ENCODE peak calls at places on chromosomes 11 and 22, in nine cellular contexts. M is cardiac muscle cell, I is right lobe of liver, U is neural progenitor cell, S is AG10803, L is fibroblast of the aortic adventitia, E is foreskin fibroblast, T is sigmoid colon, X is glutamatergic neuron. K is an unnamed sample.

GRCh38 chr11:85680897-85681296 is 5.1 kb downstream of the CCDC89 start:
- DNase-seq in X (no peak), E (no peak), S (no peak), M (no peak), T (no peak), L (no peak), U (no peak), I (no peak), K (no peak)

GRCh38 chr11:73334244-73335203 is 26.4 kb downstream of the ARHGEF17 start:
- DNase-seq in X (no peak), M (peak; percentile 90), I (peak; percentile 81), T (peak; percentile 97), L (peak; percentile 83), S (peak; percentile 79), U (peak; percentile 39), E (peak; percentile 85), K (no peak)

GRCh38 chr11:130315354-130315970 is 745 bp upstream of the ZBTB44 start:
- DNase-seq in S (no peak), L (no peak), U (peak; percentile 34), X (peak; percentile 32), M (peak; percentile 10), T (peak; percentile 70), E (no peak), I (peak; percentile 38), K (no peak)

GRCh38 chr11:127133061-127133460 is 132.5 kb upstream of the KIRREL3 start:
- DNase-seq in S (no peak), L (no peak), X (no peak), T (no peak), U (no peak), E (no peak), M (no peak), I (no peak), K (no peak)

GRCh38 chr11:86218125-86219081 is 26.1 kb upstream of the EED start:
- DNase-seq in I (peak; percentile 56), X (peak; percentile 63), U (peak; percentile 78), M (peak; percentile 83), E (peak; percentile 58), S (peak; percentile 68), L (peak; percentile 87), T (peak; percentile 77), K (no peak)

GRCh38 chr11:65777821-65778361 is 2.9 kb downstream of the AP5B1 start:
- DNase-seq in L (no peak), T (peak; percentile 57), S (no peak), I (no peak), X (no peak), M (no peak), U (no peak), E (no peak), K (no peak)

GRCh38 chr11:34891611-34892010 is 24.6 kb downstream of the APIP start:
- DNase-seq in T (no peak), L (no peak), I (no peak), M (no peak), S (no peak), E (no peak), X (no peak), U (no peak), K (no peak)

GRCh38 chr22:46462726-46463371 is 74.6 kb downstream of the CELSR1 start:
- DNase-seq in E (peak; percentile 28), I (no peak), L (no peak), M (peak; percentile 31), X (no peak), T (no peak), U (no peak), S (peak; percentile 54), K (no peak)

GRCh38 chr11:73257342-73258103 is 14.6 kb upstream of the P2RY6 start:
- DNase-seq in S (peak; percentile 97), I (no peak), X (no peak), E (peak; percentile 90), L (peak; percentile 95), T (peak; percentile 57), M (peak; percentile 90), U (peak; percentile 54), K (no peak)

GRCh38 chr11:76512851-76513653 is 68.2 kb downstream of the EMSY start:
- DNase-seq in T (no peak), E (no peak), I (no peak), L (peak; percentile 77), U (peak; percentile 20), S (peak; percentile 61), M (peak; percentile 68), X (no peak), K (no peak)

GRCh38 chr11:58770627-58771457 is 39.1 kb upstream of the GLYAT start:
- DNase-seq in L (peak; percentile 68), S (peak; percentile 73), U (no peak), I (no peak), M (no peak), T (no peak), E (peak; percentile 7), X (no peak), K (no peak)

GRCh38 chr11:3036419-3036818 is 20.8 kb downstream of the CARS1 start:
- DNase-seq in M (no peak), X (no peak), S (no peak), T (no peak), U (no peak), I (no peak), L (no peak), E (no peak), K (no peak)

GRCh38 chr22:48639896-48640732 is 1187.6 kb downstream of the BRD1 start:
- DNase-seq in E (no peak), S (no peak), U (no peak), L (no peak), M (no peak), I (no peak), X (no peak), T (no peak), K (no peak)

GRCh38 chr22:44362249-44363040 is 49.7 kb upstream of the SHISAL1 start:
- DNase-seq in L (peak; percentile 48), T (peak; percentile 60), M (no peak), E (no peak), X (peak; percentile 7), I (peak; percentile 2), S (no peak), U (no peak), K (peak; percentile 33)

GRCh38 chr22:44360306-44360685 is 47.5 kb upstream of the SHISAL1 start:
- DNase-seq in T (no peak), S (no peak), E (no peak), L (no peak), X (no peak), U (no peak), M (no peak), I (no peak), K (no peak)

GRCh38 chr22:44361391-44362126 is 48.8 kb upstream of the SHISAL1 start:
- DNase-seq in U (no peak), T (peak; percentile 63), X (peak; percentile 13), M (no peak), E (no peak), L (no peak), S (no peak), I (peak; percentile 5), K (peak; percentile 77)

GRCh38 chr22:44359496-44360110 is 46.9 kb upstream of the SHISAL1 start:
- DNase-seq in S (no peak), E (no peak), M (no peak), L (no peak), T (peak; percentile 67), I (peak; percentile 5), X (peak; percentile 4), U (no peak), K (peak; percentile 72)

DNA sequence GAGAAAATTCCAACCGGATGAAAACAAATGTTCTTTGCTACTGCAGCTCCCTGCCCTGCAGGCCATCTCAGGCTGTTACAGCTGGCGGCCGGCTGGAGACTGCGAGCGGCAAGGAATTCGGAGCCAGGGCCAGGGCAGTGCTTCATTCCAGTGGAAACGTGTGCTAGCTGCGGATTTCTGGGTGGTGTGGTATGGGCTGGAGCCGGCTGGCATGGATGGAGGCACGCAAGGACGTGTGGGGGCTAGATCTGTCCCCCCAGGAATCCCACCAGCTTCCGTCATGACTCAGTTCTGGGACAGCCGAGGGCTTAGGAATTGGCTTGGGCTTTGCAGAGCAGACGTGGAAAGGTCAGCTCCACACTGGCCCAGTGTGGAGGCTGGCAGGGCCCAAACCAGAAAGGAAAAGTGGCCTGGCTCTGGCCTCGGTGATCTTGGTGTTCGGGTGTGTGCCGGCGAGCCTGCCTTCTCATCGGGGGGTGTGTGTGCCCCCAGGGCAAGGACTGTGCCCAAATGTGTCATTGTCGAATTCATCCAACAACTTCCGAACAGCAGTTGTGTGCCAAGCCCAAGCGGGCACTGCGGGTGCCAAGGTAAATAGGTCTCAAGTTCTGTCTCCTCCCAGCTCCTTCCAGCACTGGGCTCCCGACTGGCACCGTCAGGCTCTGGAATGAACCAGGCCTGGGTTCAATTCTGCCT is 48.1 kb upstream of the SHISAL1 start:
- DNase-seq in E (peak; percentile 73), T (peak; percentile 85), U (peak; percentile 50), S (peak; percentile 99), M (peak; percentile 81), I (peak; percentile 12), X (peak; percentile 39), L (peak; percentile 93), K (peak; percentile 95)
- TF ChIP-seq CTCF in E (peak; percentile 30), T (peak; percentile 62), U (peak; percentile 20), S (peak; percentile 55), M (peak; percentile 46), I (no peak), X (no peak), L (peak; percentile 75), K (peak; percentile 67)

GRCh38 chr11:59879534-59879933 is 952 bp downstream of the OOSP3 start:
- DNase-seq in E (no peak), M (no peak), X (no peak), S (no peak), L (no peak), I (no peak), U (no peak), T (no peak), K (no peak)
- TF ChIP-seq CTCF in E (no peak), M (no peak), X (no peak), S (no peak), L (no peak), I (no peak), U (no peak), T (no peak), K (no peak)

GRCh38 chr22:30949934-30950660 is 18.5 kb downstream of the MORC2 start:
- DNase-seq in I (no peak), U (no peak), T (no peak), S (no peak), X (no peak), M (no peak), E (no peak), L (no peak), K (no peak)
- TF ChIP-seq CTCF in I (no peak), U (no peak), T (no peak), S (no peak), X (no peak), M (no peak), E (no peak), L (no peak), K (peak; percentile 31)

GRCh38 chr11:46541593-46542371 is 52.0 kb downstream of the AMBRA1 start:
- DNase-seq in S (no peak), M (no peak), U (no peak), X (no peak), E (no peak), T (no peak), I (peak; percentile 30), L (no peak), K (no peak)

GRCh38 chr11:46535688-46536087 is 58.1 kb downstream of the AMBRA1 start:
- DNase-seq in M (no peak), T (no peak), E (no peak), I (no peak), X (no peak), L (no peak), U (no peak), S (no peak), K (no peak)

GRCh38 chr11:46534713-46535112 is 59.1 kb downstream of the AMBRA1 start:
- DNase-seq in L (no peak), U (no peak), M (no peak), T (no peak), I (no peak), X (no peak), S (no peak), E (no peak), K (no peak)

GRCh38 chr11:46537121-46537520 is 56.7 kb downstream of the AMBRA1 start:
- DNase-seq in L (peak; percentile 24), U (peak; percentile 55), M (peak; percentile 27), I (no peak), T (no peak), X (no peak), E (no peak), S (peak; percentile 21), K (no peak)

GRCh38 chr11:46537851-46538295 is 56.0 kb downstream of the AMBRA1 start:
- DNase-seq in I (peak; percentile 42), S (peak; percentile 72), E (peak; percentile 63), X (peak; percentile 71), L (peak; percentile 84), U (peak; percentile 90), M (peak; percentile 83), T (peak; percentile 75), K (no peak)
- TF ChIP-seq CTCF in I (peak; percentile 92), S (peak; percentile 99), E (peak; percentile 96), X (peak; percentile 60), L (peak; percentile 97), U (peak; percentile 97), M (peak; percentile 98), T (peak; percentile 22), K (peak; percentile 88)